ENCODE peak calls at places on chromosome 12, in four cellular contexts. W is D341Med, N is ACHN, U is AG20443. I is an unnamed sample.

GRCh38 chr12:28446031-28446430 is 255.8 kb downstream of the CCDC91 start:
- DNase-seq in W (no peak), N (no peak), U (peak; percentile 13), I (no peak)

GRCh38 chr12:28242888-28243633 is 52.8 kb downstream of the CCDC91 start:
- DNase-seq in W (no peak), N (no peak), U (no peak), I (no peak)

GRCh38 chr12:6472491-6472890 is 2.0 kb upstream of the VAMP1 start:
- DNase-seq in W (no peak), N (no peak), U (no peak), I (no peak)

GRCh38 chr12:121793501-121793835 is at the start of gene RHOF:
- DNase-seq in W (no peak), N (peak; percentile 85), U (peak; percentile 48), I (peak; percentile 36)

GRCh38 chr12:6824962-6825381 is 3.2 kb upstream of the P3H3 start:
- DNase-seq in W (no peak), N (no peak), U (peak; percentile 48), I (no peak)

GRCh38 chr12:120196363-120196762 is 1.8 kb upstream of the GCN1 start:
- DNase-seq in W (no peak), N (no peak), U (no peak), I (no peak)

GRCh38 chr12:97474987-97475386 is 12.4 kb downstream of the RMST start:
- DNase-seq in W (no peak), N (no peak), U (no peak), I (no peak)

GRCh38 chr12:80632835-80633234 is 74.6 kb upstream of the MYF6 start:
- DNase-seq in W (peak; percentile 50), N (peak; percentile 62), U (no peak), I (no peak)

GRCh38 chr12:1848741-1849140 is 28.4 kb downstream of the LRTM2 start:
- DNase-seq in W (no peak), N (no peak), U (no peak), I (no peak)

GRCh38 chr12:75505706-75506312 is 5.6 kb downstream of the KRR1 start:
- DNase-seq in W (no peak), N (peak; percentile 64), U (no peak), I (no peak)

GRCh38 chr12:1922075-1922709 is 3.7 kb upstream of the CACNA2D4 start:
- DNase-seq in W (peak; percentile 21), N (no peak), U (peak; percentile 21), I (no peak)

GRCh38 chr12:89619764-89620163 is 88.9 kb downstream of the ATP2B1 start:
- DNase-seq in W (no peak), N (no peak), U (no peak), I (no peak)

GRCh38 chr12:112380663-112381420 is 1.4 kb downstream of the HECTD4 start:
- DNase-seq in W (peak; percentile 52), N (no peak), U (peak; percentile 30), I (no peak)

I was measured in SW480.